ENCODE peak calls at places on chromosomes 6 and 20, in eight cellular contexts. X is astrocyte of the spinal cord, Y is Peyer's patch, A is A549, U is OCI-LY7, L is breast epithelium, C is skeletal muscle cell, I is keratinocyte. J is an unnamed sample.

GRCh38 chr6:24064106-24064505 is 61.9 kb upstream of the NRSN1 start:
- DNase-seq in X (no peak), Y (no peak), A (peak; percentile 18), U (no peak), L (no peak), C (no peak), I (no peak), J (no peak)

GRCh38 chr6:119231394-119231793 is 118.2 kb downstream of the MAN1A1 start:
- DNase-seq in X (no peak), Y (no peak), A (no peak), U (no peak), L (no peak), C (no peak), I (no peak), J (no peak)

GRCh38 chr20:42792052-42792451 is 397.7 kb downstream of the PTPRT start:
- DNase-seq in X (no peak), Y (no peak), A (no peak), U (no peak), L (no peak), C (no peak), I (no peak), J (no peak)

GRCh38 chr6:32845381-32845884 is 1.6 kb upstream of the PSMB8 start:
- DNase-seq in X (no peak), Y (peak; percentile 77), A (no peak), U (peak; percentile 60), L (no peak), C (no peak), I (no peak), J (no peak)

GRCh38 chr20:35953411-35954199 is 697 bp downstream of the SCAND1 start:
- DNase-seq in X (peak; percentile 51), Y (peak; percentile 76), A (no peak), U (peak; percentile 86), L (peak; percentile 61), C (no peak), I (no peak), J (peak; percentile 82)

GRCh38 chr6:38725414-38726183 is 10.5 kb downstream of the DNAH8 start:
- DNase-seq in X (no peak), Y (no peak), A (no peak), U (no peak), L (no peak), C (no peak), I (no peak), J (no peak)

GRCh38 chr6:14910692-14911547 is 334.9 kb upstream of the JARID2 start:
- DNase-seq in X (no peak), Y (peak; percentile 78), A (no peak), U (peak; percentile 85), L (no peak), C (no peak), I (no peak), J (peak; percentile 77)

GRCh38 chr6:221531-222349 is 70.5 kb upstream of the DUSP22 start:
- DNase-seq in X (peak; percentile 45), Y (no peak), A (no peak), U (no peak), L (no peak), C (no peak), I (no peak), J (no peak)

GRCh38 chr6:166415306-166415705 is 32.6 kb upstream of the MPC1 start:
- DNase-seq in X (no peak), Y (peak; percentile 78), A (no peak), U (no peak), L (no peak), C (no peak), I (no peak), J (no peak)

GRCh38 chr6:168162366-168162765 is 83.4 kb upstream of the FRMD1 start:
- DNase-seq in X (no peak), Y (no peak), A (no peak), U (no peak), L (no peak), C (no peak), I (no peak), J (no peak)

GRCh38 chr20:54011352-54011751 is 59.0 kb downstream of the BCAS1 start:
- DNase-seq in X (no peak), Y (no peak), A (no peak), U (no peak), L (no peak), C (no peak), I (no peak), J (no peak)

GRCh38 chr6:122799140-122799539 is 10.1 kb downstream of the SMPDL3A start:
- DNase-seq in X (no peak), Y (no peak), A (no peak), U (no peak), L (no peak), C (no peak), I (no peak), J (no peak)

GRCh38 chr20:52312131-52312729 is 120.7 kb upstream of the ZFP64 start:
- DNase-seq in X (peak; percentile 61), Y (peak; percentile 68), A (peak; percentile 69), U (peak; percentile 69), L (no peak), C (peak; percentile 17), I (peak; percentile 5), J (no peak)

GRCh38 chr6:130167655-130168054 is 55.1 kb downstream of the SAMD3 start:
- DNase-seq in X (no peak), Y (no peak), A (no peak), U (no peak), L (no peak), C (peak; percentile 70), I (peak; percentile 32), J (no peak)

GRCh38 chr20:40325006-40325563 is 364.0 kb downstream of the MAFB start:
- DNase-seq in X (no peak), Y (no peak), A (no peak), U (no peak), L (no peak), C (no peak), I (no peak), J (no peak)

GRCh38 chr20:40319741-40320499 is 369.1 kb downstream of the MAFB start:
- DNase-seq in X (no peak), Y (no peak), A (no peak), U (no peak), L (no peak), C (no peak), I (no peak), J (no peak)

GRCh38 chr20:40320612-40321011 is 368.4 kb downstream of the MAFB start:
- DNase-seq in X (no peak), Y (no peak), A (no peak), U (no peak), L (no peak), C (no peak), I (no peak), J (no peak)

GRCh38 chr20:40323411-40323810 is 365.6 kb downstream of the MAFB start:
- DNase-seq in X (peak; percentile 37), Y (no peak), A (no peak), U (no peak), L (no peak), C (no peak), I (no peak), J (no peak)

DNA sequence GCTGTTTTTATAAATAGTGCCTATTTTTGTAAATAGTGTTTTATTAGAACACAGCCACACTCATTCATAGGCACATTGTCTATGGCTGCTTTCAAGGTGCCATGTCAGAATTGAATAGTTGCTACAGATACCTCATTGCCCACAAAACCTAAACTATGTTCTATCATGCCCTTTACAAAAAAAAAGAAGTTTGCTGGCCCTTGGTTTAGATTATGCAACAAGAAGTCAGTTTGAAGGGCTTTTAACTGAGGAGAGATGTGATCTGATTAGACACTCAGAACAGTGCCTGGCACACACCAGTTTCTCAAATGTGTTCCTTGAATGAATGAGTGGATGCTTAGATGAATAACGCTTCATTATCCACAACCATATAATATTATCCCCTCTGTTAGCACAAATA is 366.1 kb downstream of the MAFB start:
- DNase-seq in X (no peak), Y (no peak), A (no peak), U (no peak), L (no peak), C (no peak), I (no peak), J (no peak)
- H3K4me3 ChIP-seq in X (no peak overlapping the region), Y (no peak overlapping the region), A (no peak overlapping the region), U (no peak overlapping the region), L (no peak overlapping the region), C (no peak overlapping the region), I (no peak overlapping the region), J (no peak overlapping the region)

GRCh38 chr6:1607236-1607556 is 2.5 kb upstream of the FOXC1 start:
- DNase-seq in X (peak; percentile 28), Y (no peak), A (no peak), U (no peak), L (no peak), C (no peak), I (no peak), J (no peak)
- H3K4me3 ChIP-seq in X (no peak overlapping the region), Y (no peak overlapping the region), A (no peak overlapping the region), U (no peak overlapping the region), L (no peak overlapping the region), C (no peak overlapping the region), I (peak overlapping the region; percentile 52), J (no peak overlapping the region)

GRCh38 chr6:42259841-42260395 is 42.3 kb upstream of the MRPS10 start:
- DNase-seq in X (no peak), Y (peak; percentile 32), A (no peak), U (no peak), L (no peak), C (no peak), I (no peak), J (no peak)
- H3K4me3 ChIP-seq in X (no peak overlapping the region), Y (no peak overlapping the region), A (no peak overlapping the region), U (peak overlapping the region; percentile 42), L (peak overlapping the region; percentile 21), C (no peak overlapping the region), I (no peak overlapping the region), J (no peak overlapping the region)

GRCh38 chr20:62737971-62738881 is 29.6 kb downstream of the NTSR1 start:
- DNase-seq in X (no peak), Y (peak; percentile 43), A (no peak), U (no peak), L (peak; percentile 47), C (no peak), I (no peak), J (peak; percentile 55)

GRCh38 chr20:62741191-62741676 is 32.6 kb downstream of the NTSR1 start:
- DNase-seq in X (peak; percentile 21), Y (no peak), A (no peak), U (no peak), L (peak; percentile 46), C (no peak), I (no peak), J (peak; percentile 51)

GRCh38 chr20:62739067-62739466 is 30.4 kb downstream of the NTSR1 start:
- DNase-seq in X (no peak), Y (peak; percentile 43), A (no peak), U (no peak), L (peak; percentile 22), C (no peak), I (no peak), J (peak; percentile 60)

GRCh38 chr20:62740286-62741141 is 31.9 kb downstream of the NTSR1 start:
- DNase-seq in X (peak; percentile 64), Y (peak; percentile 87), A (peak; percentile 70), U (no peak), L (peak; percentile 38), C (peak; percentile 62), I (peak; percentile 86), J (peak; percentile 63)

DNA sequence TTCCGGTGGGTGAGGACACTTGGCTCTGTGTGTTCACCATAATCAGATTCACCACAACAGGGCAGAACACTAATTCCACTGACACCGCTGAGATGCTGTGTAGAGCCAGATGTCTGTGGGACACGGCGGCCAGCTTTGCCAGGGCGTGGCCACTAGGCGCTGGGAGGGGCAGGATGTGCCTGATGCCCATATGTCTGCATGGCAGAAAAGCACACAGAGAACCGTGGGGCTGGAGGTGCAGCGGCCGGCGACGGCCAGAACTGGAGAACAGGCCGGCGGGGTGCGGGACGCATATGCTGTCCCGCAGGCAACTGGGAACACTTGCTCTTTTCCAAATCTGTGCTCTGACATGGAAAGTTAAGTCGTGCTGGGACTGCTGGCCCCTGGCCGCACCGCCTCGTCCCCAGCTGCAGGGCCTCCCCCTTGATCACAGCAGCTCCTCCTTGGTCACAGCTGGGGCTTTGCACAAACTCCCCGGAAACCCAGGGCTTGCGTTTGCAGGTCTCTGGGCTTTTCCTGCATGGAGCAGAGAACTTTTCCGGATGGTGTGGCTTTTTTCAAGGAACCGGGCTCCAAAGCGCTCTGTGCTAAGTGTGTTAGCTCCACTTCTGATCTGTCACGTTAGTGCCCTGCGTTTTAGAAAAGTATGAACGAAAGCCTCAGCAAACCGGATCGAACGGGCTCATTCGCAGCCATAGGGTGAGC is 31.1 kb downstream of the NTSR1 start:
- DNase-seq in X (no peak), Y (peak; percentile 79), A (no peak), U (no peak), L (peak; percentile 34), C (no peak), I (no peak), J (peak; percentile 66)
- H3K4me3 ChIP-seq in X (no peak overlapping the region), Y (peak overlapping the region; percentile 28), A (no peak overlapping the region), U (no peak overlapping the region), L (no peak overlapping the region), C (no peak overlapping the region), I (peak overlapping the region; percentile 63), J (peak overlapping the region; percentile 14)